ENCODE peak calls at places on chromosome 4, in four cellular contexts. One of them, this sample, is unnamed. For H3K27me3 and H3K9me3, the result is how much of the 10 kb centered on the place peaks cover.

GRCh38 chr4:72446353-72447055 is 122.5 kb downstream of the ADAMTS3 start:
- DNase-seq in heart left ventricle: no peak
- DNase-seq in CD4-positive, alpha-beta memory T cell: no peak
- DNase-seq in stomach: no peak
- DNase-seq in this sample: no peak

GRCh38 chr4:88681209-88681608 is 16.4 kb downstream of the NAP1L5 start:
- DNase-seq in stomach: no peak
- DNase-seq in heart left ventricle: no peak
- DNase-seq in CD4-positive, alpha-beta memory T cell: no peak
- DNase-seq in this sample: no peak

GRCh38 chr4:138639018-138639876 is 376.3 kb upstream of the NOCT start:
- DNase-seq in stomach: no peak
- DNase-seq in CD4-positive, alpha-beta memory T cell: no peak
- DNase-seq in heart left ventricle: no peak
- DNase-seq in this sample: peak

GRCh38 chr4:105092356-105092755 is 54.3 kb upstream of the TET2 start:
- DNase-seq in stomach: no peak
- DNase-seq in heart left ventricle: no peak
- DNase-seq in CD4-positive, alpha-beta memory T cell: no peak
- DNase-seq in this sample: peak

GRCh38 chr4:132792305-132792704 is 356.8 kb upstream of the PCDH10 start:
- DNase-seq in heart left ventricle: no peak
- DNase-seq in stomach: no peak
- DNase-seq in CD4-positive, alpha-beta memory T cell: no peak
- DNase-seq in this sample: no peak

GRCh38 chr4:61336488-61336887 is 136.4 kb downstream of the ADGRL3 start:
- DNase-seq in CD4-positive, alpha-beta memory T cell: no peak
- DNase-seq in stomach: no peak
- DNase-seq in heart left ventricle: no peak
- DNase-seq in this sample: no peak

GRCh38 chr4:110480031-110480549 is 4.1 kb downstream of the ENPEP start:
- DNase-seq in CD4-positive, alpha-beta memory T cell: no peak
- DNase-seq in stomach: no peak
- DNase-seq in heart left ventricle: no peak
- DNase-seq in this sample: peak

GRCh38 chr4:176290520-176290919 is 21.5 kb upstream of the ASB5 start:
- DNase-seq in heart left ventricle: no peak
- DNase-seq in stomach: no peak
- DNase-seq in CD4-positive, alpha-beta memory T cell: no peak
- DNase-seq in this sample: no peak

GRCh38 chr4:20017035-20017434 is 234.7 kb upstream of the SLIT2 start:
- DNase-seq in CD4-positive, alpha-beta memory T cell: no peak
- DNase-seq in stomach: no peak
- DNase-seq in heart left ventricle: no peak
- DNase-seq in this sample: no peak

GRCh38 chr4:46146993-46147392 is 23.1 kb upstream of the GABRG1 start:
- DNase-seq in CD4-positive, alpha-beta memory T cell: no peak
- DNase-seq in heart left ventricle: no peak
- DNase-seq in stomach: no peak
- DNase-seq in this sample: no peak

GRCh38 chr4:157222764-157223145 is 2.2 kb downstream of the GRIA2 start:
- DNase-seq in heart left ventricle: no peak
- DNase-seq in stomach: no peak
- DNase-seq in CD4-positive, alpha-beta memory T cell: no peak
- DNase-seq in this sample: no peak
- H3K27me3 ChIP-seq in heart left ventricle: under half
- H3K27me3 ChIP-seq in stomach: under half
- H3K27me3 ChIP-seq in CD4-positive, alpha-beta memory T cell: under half
- H3K27me3 ChIP-seq in this sample: half or more

DNA sequence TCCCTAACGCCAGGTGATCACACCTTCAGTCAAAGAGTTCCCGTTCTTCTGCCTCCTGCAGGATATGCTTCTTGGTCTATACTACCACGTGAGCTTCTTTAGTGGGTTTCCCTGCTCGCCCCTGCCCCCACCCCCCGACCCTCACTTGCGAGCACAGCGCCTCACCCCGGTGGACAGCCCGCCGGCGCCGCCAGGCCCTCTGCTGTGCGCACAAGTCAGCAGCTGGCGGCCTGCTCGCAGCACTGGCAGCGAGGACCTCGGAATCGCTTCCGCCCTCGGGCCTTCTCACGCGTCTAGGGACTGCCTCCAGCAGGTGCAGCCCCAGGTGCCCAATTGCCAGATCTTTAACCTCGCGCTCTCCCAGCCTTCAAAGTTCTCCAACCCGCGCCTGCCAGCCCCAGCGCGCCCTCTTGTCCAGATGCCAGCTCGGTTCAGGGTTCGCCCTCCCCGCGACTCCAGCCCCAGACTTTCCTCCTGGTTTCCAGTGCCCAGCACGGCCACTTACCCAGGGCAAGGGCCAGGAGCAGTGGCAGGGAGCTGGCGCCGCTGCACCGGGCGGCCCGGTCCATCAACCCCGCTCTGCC is 474 bp downstream of the BTC start:
- DNase-seq in heart left ventricle: peak
- DNase-seq in stomach: peak
- DNase-seq in CD4-positive, alpha-beta memory T cell: no peak
- DNase-seq in this sample: peak
- H3K4me3 ChIP-seq in heart left ventricle: peak
- H3K4me3 ChIP-seq in stomach: peak
- H3K4me3 ChIP-seq in CD4-positive, alpha-beta memory T cell: no peak
- H3K4me3 ChIP-seq in this sample: peak

DNA sequence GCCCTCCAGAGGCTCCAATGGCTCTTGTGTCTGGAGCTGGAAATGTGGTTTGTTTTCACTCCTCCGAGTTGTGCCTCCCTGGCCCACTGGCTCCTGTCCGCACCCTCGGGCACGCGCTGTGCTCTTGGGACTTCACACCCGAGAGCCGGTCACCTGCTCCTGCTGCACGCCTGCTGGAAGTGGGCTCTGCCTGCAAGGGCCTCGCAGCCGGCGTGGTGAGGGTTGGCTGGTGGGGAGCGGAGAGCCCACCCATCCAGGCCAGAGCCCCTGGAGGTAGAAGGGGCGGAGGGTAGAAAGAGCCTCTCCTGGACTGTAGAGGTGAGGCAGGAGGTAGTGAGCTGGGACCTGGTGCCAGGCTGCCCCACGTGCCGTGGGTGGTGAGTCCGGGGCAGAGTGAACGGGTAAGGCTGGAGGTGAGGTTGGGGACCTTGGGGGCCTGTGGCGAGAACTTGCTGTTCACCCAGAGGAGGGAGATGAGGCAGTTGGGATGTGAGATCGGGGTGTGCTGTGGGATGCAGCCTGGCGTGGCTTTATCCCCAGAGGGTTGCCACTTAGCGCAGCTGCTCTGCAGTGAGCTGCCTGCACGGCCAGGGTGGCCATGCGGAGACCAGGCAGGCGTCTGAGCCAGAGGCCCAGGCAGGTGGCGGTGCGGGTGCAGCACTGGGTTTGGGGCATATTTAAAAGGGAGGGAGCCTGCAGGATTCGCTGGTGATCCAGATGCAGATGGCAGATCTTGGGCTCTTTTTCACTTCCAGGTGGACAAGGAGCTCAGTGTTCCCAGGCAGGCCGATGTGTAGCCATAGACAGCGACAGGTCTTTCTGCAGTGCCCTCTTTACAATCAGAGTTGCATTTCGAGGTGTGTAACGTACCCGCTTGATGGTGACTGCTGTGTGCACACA is 48.8 kb downstream of the PCGF3 start:
- DNase-seq in CD4-positive, alpha-beta memory T cell: no peak
- DNase-seq in heart left ventricle: peak
- DNase-seq in stomach: no peak
- DNase-seq in this sample: no peak
- H3K9me3 ChIP-seq in CD4-positive, alpha-beta memory T cell: under half
- H3K9me3 ChIP-seq in heart left ventricle: under half
- H3K9me3 ChIP-seq in stomach: under half
- H3K9me3 ChIP-seq in this sample: under half

GRCh38 chr4:7326306-7326692 is 108.4 kb downstream of the PSAPL1 start:
- DNase-seq in CD4-positive, alpha-beta memory T cell: no peak
- DNase-seq in heart left ventricle: peak
- DNase-seq in stomach: no peak
- DNase-seq in this sample: no peak
- H3K27me3 ChIP-seq in CD4-positive, alpha-beta memory T cell: under half
- H3K27me3 ChIP-seq in heart left ventricle: under half
- H3K27me3 ChIP-seq in stomach: under half
- H3K27me3 ChIP-seq in this sample: under half

DNA sequence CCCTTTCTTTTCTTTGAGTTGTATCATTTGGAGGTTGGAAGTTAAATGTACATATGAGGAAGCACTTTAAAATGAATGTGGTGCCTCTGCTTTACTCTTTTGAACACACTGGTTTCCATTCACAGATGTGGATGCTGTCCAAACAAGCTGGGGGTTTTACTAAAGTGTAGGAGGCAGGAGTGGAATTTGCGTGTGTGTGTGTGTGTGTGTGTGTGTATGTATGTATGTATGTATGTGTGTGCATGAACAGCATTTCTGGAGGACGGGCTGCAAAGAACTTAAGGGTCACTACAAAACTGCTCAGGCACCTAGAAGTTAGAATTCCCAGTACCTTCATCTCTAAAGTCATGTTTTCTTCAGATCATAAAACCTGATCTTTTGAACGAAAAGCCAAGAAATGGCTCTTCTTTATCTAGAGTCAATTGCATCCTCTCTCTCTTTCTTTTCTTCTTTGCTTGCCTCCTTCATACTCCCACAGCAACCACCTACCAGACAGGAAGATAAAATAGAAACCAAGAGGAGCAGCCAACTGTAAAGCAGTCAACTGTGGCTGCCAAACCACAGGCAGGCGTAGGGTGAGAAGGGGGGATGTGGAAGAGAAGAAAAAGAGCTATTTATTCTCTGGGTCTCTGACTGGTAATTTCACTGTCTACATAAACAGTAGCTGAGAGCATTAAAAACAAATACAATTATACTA is 177.0 kb upstream of the RASGEF1B start:
- DNase-seq in CD4-positive, alpha-beta memory T cell: peak
- DNase-seq in heart left ventricle: no peak
- DNase-seq in stomach: no peak
- DNase-seq in this sample: peak
- H3K4me3 ChIP-seq in CD4-positive, alpha-beta memory T cell: no peak
- H3K4me3 ChIP-seq in heart left ventricle: no peak
- H3K4me3 ChIP-seq in stomach: no peak
- H3K4me3 ChIP-seq in this sample: no peak

DNA sequence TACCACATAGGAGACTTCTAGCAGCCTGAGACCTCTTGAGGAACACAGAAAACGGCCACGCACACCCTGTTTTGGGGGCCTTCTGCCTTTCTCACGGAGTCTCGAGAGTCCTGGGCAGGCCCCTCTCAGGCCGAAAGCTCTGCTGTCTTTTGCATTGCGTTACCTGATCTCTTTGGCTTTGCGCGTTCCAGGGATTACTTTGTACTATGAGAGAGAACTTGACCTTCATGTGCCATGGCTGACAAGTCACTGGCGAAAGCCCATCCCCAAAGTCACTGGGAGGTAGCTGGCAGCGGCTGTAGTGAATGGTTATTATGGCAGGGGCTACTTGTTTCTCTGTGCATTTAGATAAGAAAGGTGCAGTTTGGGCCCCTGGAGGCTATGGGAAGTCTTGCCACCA is 8.0 kb upstream of the NAT8L start:
- DNase-seq in heart left ventricle: no peak
- DNase-seq in CD4-positive, alpha-beta memory T cell: no peak
- DNase-seq in stomach: no peak
- DNase-seq in this sample: no peak
- H3K9me3 ChIP-seq in heart left ventricle: under half
- H3K9me3 ChIP-seq in CD4-positive, alpha-beta memory T cell: under half
- H3K9me3 ChIP-seq in stomach: under half
- H3K9me3 ChIP-seq in this sample: under half

GRCh38 chr4:6369924-6370645 is 100.4 kb downstream of the WFS1 start:
- DNase-seq in CD4-positive, alpha-beta memory T cell: no peak
- DNase-seq in stomach: no peak
- DNase-seq in heart left ventricle: no peak
- DNase-seq in this sample: no peak

GRCh38 chr4:6368096-6368495 is 98.4 kb downstream of the WFS1 start:
- DNase-seq in stomach: no peak
- DNase-seq in CD4-positive, alpha-beta memory T cell: no peak
- DNase-seq in heart left ventricle: no peak
- DNase-seq in this sample: no peak

GRCh38 chr4:6368601-6369000 is 99.0 kb downstream of the WFS1 start:
- DNase-seq in CD4-positive, alpha-beta memory T cell: no peak
- DNase-seq in heart left ventricle: no peak
- DNase-seq in stomach: no peak
- DNase-seq in this sample: no peak

GRCh38 chr4:6369511-6369910 is 99.9 kb downstream of the WFS1 start:
- DNase-seq in heart left ventricle: no peak
- DNase-seq in CD4-positive, alpha-beta memory T cell: no peak
- DNase-seq in stomach: no peak
- DNase-seq in this sample: no peak

GRCh38 chr4:6369035-6369434 is 99.4 kb downstream of the WFS1 start:
- DNase-seq in CD4-positive, alpha-beta memory T cell: no peak
- DNase-seq in stomach: no peak
- DNase-seq in heart left ventricle: no peak
- DNase-seq in this sample: no peak
- H3K27me3 ChIP-seq in CD4-positive, alpha-beta memory T cell: under half
- H3K27me3 ChIP-seq in stomach: under half
- H3K27me3 ChIP-seq in heart left ventricle: under half
- H3K27me3 ChIP-seq in this sample: under half

This sample was measured in MG63.